ENCODE peak calls at places on chromosomes 1 and 21, in six cellular contexts. L is fibroblast of pulmonary artery; C is activated naive CD4-positive, alpha-beta T cell treated with Interleukin-2 at 50 U/mL for 16 hours; G is A549; K is Kasumi-1; T is DMS153. P is an unnamed sample.

GRCh38 chr1:27027575-27028250 is 15.1 kb upstream of the TENT5B start:
- DNase-seq in L (no peak), C (no peak), G (no peak), K (no peak), T (peak; percentile 77), P (no peak)

GRCh38 chr1:21468597-21468996 is 28.7 kb downstream of the NBPF3 start:
- DNase-seq in L (peak; percentile 39), C (peak; percentile 14), G (no peak), K (peak; percentile 55), T (no peak), P (peak; percentile 10)

GRCh38 chr1:6438047-6438525 is 13.5 kb downstream of the ESPN start:
- DNase-seq in L (peak; percentile 57), C (peak; percentile 78), G (peak; percentile 76), K (no peak), T (peak; percentile 40), P (no peak)

GRCh38 chr1:43239484-43239883 is 30.3 kb upstream of the TMEM125 start:
- DNase-seq in L (no peak), C (no peak), G (no peak), K (peak; percentile 32), T (no peak), P (no peak)

GRCh38 chr1:45617618-45618017 is 6.2 kb downstream of the CCDC17 start:
- DNase-seq in L (peak; percentile 51), C (no peak), G (no peak), K (no peak), T (no peak), P (no peak)

GRCh38 chr1:17521946-17522612 is 17.4 kb upstream of the ARHGEF10L start:
- DNase-seq in L (no peak), C (no peak), G (no peak), K (no peak), T (no peak), P (no peak)

GRCh38 chr1:24201941-24202440 is 14.9 kb upstream of the IFNLR1 start:
- DNase-seq in L (peak; percentile 94), C (peak; percentile 59), G (peak; percentile 62), K (peak; percentile 23), T (peak; percentile 89), P (peak; percentile 89)

GRCh38 chr1:6418668-6419396 is 887 bp downstream of the HES2 start:
- DNase-seq in L (no peak), C (no peak), G (no peak), K (no peak), T (no peak), P (no peak)

GRCh38 chr1:205519541-205520131 is 15.2 kb downstream of the CDK18 start:
- DNase-seq in L (no peak), C (no peak), G (no peak), K (no peak), T (no peak), P (no peak)

GRCh38 chr1:7633521-7634245 is 137.4 kb upstream of the VAMP3 start:
- DNase-seq in L (no peak), C (no peak), G (no peak), K (no peak), T (no peak), P (no peak)

GRCh38 chr1:18302788-18303413 is 177.8 kb upstream of the KLHDC7A start:
- DNase-seq in L (no peak), C (no peak), G (no peak), K (no peak), T (no peak), P (no peak)

GRCh38 chr1:234985531-234986294 is 142.9 kb downstream of the TOMM20 start:
- DNase-seq in L (no peak), C (no peak), G (no peak), K (no peak), T (no peak), P (no peak)

GRCh38 chr1:92219028-92219427 is 1.3 kb downstream of the C1orf146 start:
- DNase-seq in L (no peak), C (no peak), G (no peak), K (no peak), T (no peak), P (no peak)

GRCh38 chr1:15332525-15332924 is 77.2 kb upstream of the EFHD2 start:
- DNase-seq in L (no peak), C (no peak), G (no peak), K (no peak), T (no peak), P (no peak)

GRCh38 chr1:165884009-165884689 is 56.7 kb downstream of the UCK2 start:
- DNase-seq in L (peak; percentile 39), C (no peak), G (no peak), K (no peak), T (no peak), P (no peak)

GRCh38 chr21:36962098-36962780 is 4.2 kb downstream of the HLCS start:
- DNase-seq in L (no peak), C (no peak), G (no peak), K (no peak), T (no peak), P (no peak)

GRCh38 chr1:221543529-221544120 is 198.3 kb downstream of the DUSP10 start:
- DNase-seq in L (peak; percentile 69), C (no peak), G (no peak), K (peak; percentile 43), T (peak; percentile 23), P (peak; percentile 36)

GRCh38 chr1:236476019-236476418 is 47.8 kb upstream of the LGALS8 start:
- DNase-seq in L (no peak), C (no peak), G (no peak), K (no peak), T (no peak), P (no peak)

GRCh38 chr1:31372961-31373896 is at the start of gene FABP3:
- DNase-seq in L (peak; percentile 51), C (no peak), G (no peak), K (peak; percentile 55), T (peak; percentile 59), P (no peak)

GRCh38 chr21:37620401-37620800 is 253.8 kb downstream of the DYRK1A start:
- DNase-seq in L (peak; percentile 31), C (no peak), G (no peak), K (no peak), T (no peak), P (peak; percentile 38)

GRCh38 chr1:160724445-160725242 is 13.0 kb upstream of the CD48 start:
- DNase-seq in L (no peak), C (no peak), G (peak; percentile 8), K (no peak), T (no peak), P (no peak)

GRCh38 chr1:159247266-159247665 is 42.6 kb downstream of the ACKR1 start:
- DNase-seq in L (peak; percentile 14), C (no peak), G (no peak), K (no peak), T (no peak), P (no peak)

GRCh38 chr1:178052650-178053461 is 41.0 kb upstream of the RASAL2 start:
- DNase-seq in L (no peak), C (no peak), G (no peak), K (no peak), T (no peak), P (no peak)

GRCh38 chr1:107529511-107530149 is 388.8 kb downstream of the NTNG1 start:
- DNase-seq in L (peak; percentile 51), C (no peak), G (peak; percentile 28), K (peak; percentile 76), T (peak; percentile 40), P (peak; percentile 10)

GRCh38 chr1:12001996-12002493 is 17.3 kb upstream of the MIIP start:
- DNase-seq in L (no peak), C (no peak), G (no peak), K (no peak), T (no peak), P (no peak)

GRCh38 chr1:114729782-114730181 is 13.2 kb upstream of the NRAS start:
- DNase-seq in L (no peak), C (no peak), G (no peak), K (no peak), T (no peak), P (no peak)

GRCh38 chr1:91803847-91804545 is 82.0 kb downstream of the TGFBR3 start:
- DNase-seq in L (no peak), C (peak; percentile 69), G (no peak), K (peak; percentile 49), T (no peak), P (no peak)

GRCh38 chr1:100710881-100711660 is 8.5 kb upstream of the VCAM1 start:
- DNase-seq in L (peak; percentile 57), C (no peak), G (no peak), K (no peak), T (no peak), P (no peak)

GRCh38 chr1:52554267-52554640 is 1.4 kb upstream of the TUT4 start:
- DNase-seq in L (no peak), C (no peak), G (no peak), K (no peak), T (no peak), P (no peak)

GRCh38 chr1:32881871-32882850 is 4.1 kb upstream of the HPCA start:
- DNase-seq in L (no peak), C (no peak), G (no peak), K (no peak), T (peak; percentile 49), P (no peak)

GRCh38 chr1:36306210-36306901 is at the start of gene SH3D21:
- DNase-seq in L (no peak), C (peak; percentile 56), G (no peak), K (peak; percentile 53), T (peak; percentile 75), P (no peak)

GRCh38 chr1:116375884-116376733 is 3.1 kb downstream of the ATP1A1 start:
- DNase-seq in L (peak; percentile 85), C (peak; percentile 41), G (no peak), K (no peak), T (no peak), P (peak; percentile 80)

P was measured in stromal cell of bone marrow.